ENCODE peak calls at places on chromosomes 12 and 14, in five cellular contexts. L is tibial artery, B is lower lobe of right lung, J is M059J, K is retina. A is an unnamed sample.

GRCh38 chr12:79121486-79121885 is 256.9 kb downstream of the SYT1 start:
- DNase-seq in L (no peak), B (no peak), J (no peak), K (no peak), A (no peak)

GRCh38 chr14:94332063-94332583 is 9.0 kb upstream of the SERPINA6 start:
- DNase-seq in L (no peak), B (no peak), J (no peak), K (no peak), A (no peak)

GRCh38 chr12:124820199-124820598 is 43.5 kb downstream of the SCARB1 start:
- DNase-seq in L (no peak), B (no peak), J (no peak), K (no peak), A (no peak)

GRCh38 chr12:92886131-92886530 is 43.0 kb downstream of the EEA1 start:
- DNase-seq in L (no peak), B (no peak), J (no peak), K (no peak), A (no peak)

GRCh38 chr12:49369723-49370145 is 2.5 kb downstream of the SPATS2 start:
- DNase-seq in L (no peak), B (no peak), J (peak), K (no peak), A (no peak)

GRCh38 chr12:4472045-4472444 is 26.4 kb upstream of the FGF6 start:
- DNase-seq in L (no peak), B (no peak), J (no peak), K (no peak), A (no peak)

GRCh38 chr12:25121916-25122315 is 73.0 kb downstream of the DNAI7 start:
- DNase-seq in L (no peak), B (no peak), J (peak), K (no peak), A (no peak)

GRCh38 chr14:45359766-45360165 is 106.8 kb upstream of the MIS18BP1 start:
- DNase-seq in L (no peak), B (no peak), J (no peak), K (no peak), A (no peak)

GRCh38 chr12:100234591-100235304 is 32.1 kb downstream of the DEPDC4 start:
- DNase-seq in L (no peak), B (no peak), J (peak), K (peak), A (no peak)

GRCh38 chr14:103201801-103202200 is 78.5 kb downstream of the TNFAIP2 start:
- DNase-seq in L (no peak), B (no peak), J (no peak), K (no peak), A (no peak)

GRCh38 chr14:60106341-60106740 is 14.6 kb downstream of the PCNX4 start:
- DNase-seq in L (no peak), B (no peak), J (peak), K (no peak), A (no peak)

GRCh38 chr12:12726543-12727093 is 9.4 kb downstream of the CDKN1B start:
- DNase-seq in L (no peak), B (no peak), J (peak), K (peak), A (no peak)

GRCh38 chr14:74377976-74378690 is 29.9 kb downstream of the VRTN start:
- DNase-seq in L (peak), B (no peak), J (no peak), K (no peak), A (no peak)

GRCh38 chr12:60387356-60387755 is 791.5 kb downstream of the SLC16A7 start:
- DNase-seq in L (no peak), B (no peak), J (no peak), K (no peak), A (no peak)

GRCh38 chr14:60757617-60758016 is 23.1 kb downstream of the MNAT1 start:
- DNase-seq in L (no peak), B (no peak), J (peak), K (no peak), A (no peak)

GRCh38 chr12:118689793-118690192 is 291.5 kb upstream of the SRRM4 start:
- DNase-seq in L (no peak), B (no peak), J (no peak), K (peak), A (no peak)

GRCh38 chr14:104776961-104777807 is 18.4 kb downstream of the AKT1 start:
- DNase-seq in L (no peak), B (no peak), J (no peak), K (no peak), A (no peak)

GRCh38 chr14:77885363-77885762 is 85.5 kb downstream of the ADCK1 start:
- DNase-seq in L (no peak), B (no peak), J (no peak), K (no peak), A (no peak)

GRCh38 chr12:75961878-75962277 is 69.7 kb downstream of the PHLDA1 start:
- DNase-seq in L (no peak), B (no peak), J (no peak), K (no peak), A (no peak)

A was measured in central memory CD8-positive, alpha-beta T cell.